ENCODE peak calls at places on chromosomes 2 and 18, in eight cellular contexts. S is OCI-LY7, L is lower leg skin, W is cardiac fibroblast, M is psoas muscle, J is foreskin fibroblast, A is heart right ventricle, K is AG09309. R is an unnamed sample.

GRCh38 chr2:174788291-174788929 is 24.1 kb upstream of the CHRNA1 start:
- DNase-seq in S (peak; percentile 15), L (no peak), W (no peak), M (no peak), J (peak; percentile 77), A (no peak), K (no peak), R (no peak)

GRCh38 chr2:208820289-208820688 is 413.7 kb downstream of the PTH2R start:
- DNase-seq in S (peak; percentile 4), L (no peak), W (no peak), M (no peak), J (no peak), A (no peak), K (no peak), R (no peak)

GRCh38 chr2:40113997-40114396 is 334.9 kb upstream of the THUMPD2 start:
- DNase-seq in S (no peak), L (no peak), W (no peak), M (no peak), J (no peak), A (no peak), K (no peak), R (no peak)

GRCh38 chr2:161049571-161049970 is 110.7 kb upstream of the TANK start:
- DNase-seq in S (no peak), L (no peak), W (no peak), M (no peak), J (no peak), A (no peak), K (no peak), R (no peak)

GRCh38 chr2:233060500-233061006 is 411 bp downstream of the INPP5D start:
- DNase-seq in S (peak; percentile 42), L (no peak), W (no peak), M (no peak), J (no peak), A (no peak), K (no peak), R (no peak)

GRCh38 chr18:28637897-28638296 is 461.0 kb upstream of the CDH2 start:
- DNase-seq in S (no peak), L (no peak), W (peak; percentile 24), M (no peak), J (no peak), A (no peak), K (no peak), R (no peak)

GRCh38 chr2:27322301-27322765 is 564 bp downstream of the MPV17 start:
- DNase-seq in S (peak; percentile 48), L (no peak), W (peak; percentile 11), M (peak; percentile 70), J (no peak), A (no peak), K (no peak), R (no peak)

GRCh38 chr18:59141294-59142068 is 1.8 kb downstream of the SEC11C start:
- DNase-seq in S (peak; percentile 24), L (no peak), W (no peak), M (no peak), J (no peak), A (no peak), K (no peak), R (no peak)

GRCh38 chr2:240156026-240156390 is 15.6 kb upstream of the OTOS start:
- DNase-seq in S (no peak), L (no peak), W (no peak), M (peak; percentile 11), J (no peak), A (no peak), K (no peak), R (no peak)

GRCh38 chr2:15142069-15142689 is 419.0 kb downstream of the NBAS start:
- DNase-seq in S (peak; percentile 98), L (no peak), W (no peak), M (no peak), J (no peak), A (no peak), K (no peak), R (no peak)

GRCh38 chr18:45777393-45777792 is 48.1 kb upstream of the SIGLEC15 start:
- DNase-seq in S (no peak), L (no peak), W (peak; percentile 77), M (no peak), J (peak; percentile 89), A (no peak), K (peak; percentile 86), R (peak; percentile 84)

GRCh38 chr2:163401481-163401880 is 334.3 kb downstream of the FIGN start:
- DNase-seq in S (no peak), L (peak; percentile 31), W (peak; percentile 63), M (no peak), J (no peak), A (no peak), K (peak; percentile 7), R (no peak)

GRCh38 chr2:215161301-215161829 is 22.9 kb upstream of the ABCA12 start:
- DNase-seq in S (no peak), L (no peak), W (no peak), M (no peak), J (no peak), A (no peak), K (no peak), R (no peak)

GRCh38 chr2:204743368-204743960 is 198.2 kb downstream of the PARD3B start:
- DNase-seq in S (no peak), L (no peak), W (no peak), M (no peak), J (no peak), A (no peak), K (no peak), R (no peak)
- H3K4me3 ChIP-seq in S (no peak overlapping the region), L (no peak overlapping the region), W (no peak overlapping the region), M (no peak overlapping the region), J (no peak overlapping the region), A (no peak overlapping the region), K (no peak overlapping the region), R (no peak overlapping the region)

DNA sequence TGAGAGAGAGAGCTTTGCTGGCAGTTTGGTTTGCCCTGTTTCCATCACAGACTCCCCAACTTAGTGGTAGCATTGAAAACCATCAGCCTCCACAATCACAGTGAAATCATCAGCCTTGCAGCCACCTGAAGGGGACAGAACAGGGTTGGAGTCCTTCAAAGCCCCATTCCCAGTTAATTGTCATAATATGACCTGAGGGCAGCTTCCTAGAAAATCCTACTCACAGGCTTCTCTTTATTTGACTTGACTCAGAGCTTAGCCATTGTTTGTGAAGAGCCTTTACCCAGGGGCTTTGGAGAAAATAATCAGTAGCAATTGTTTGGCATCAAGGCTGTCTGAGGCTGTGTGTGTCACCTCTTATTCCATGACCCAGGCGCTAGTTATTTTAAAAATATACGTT is 308.7 kb downstream of the CBLN2 start:
- DNase-seq in S (no peak), L (no peak), W (no peak), M (no peak), J (no peak), A (no peak), K (no peak), R (no peak)
- TF ChIP-seq CTCF in S (no peak), L (no peak), W (no peak), M (no peak), J (no peak), A (no peak), K (no peak), R (no peak)

GRCh38 chr2:100321881-100322820 is at the start of gene LONRF2:
- DNase-seq in S (no peak), L (no peak), W (peak; percentile 11), M (peak; percentile 60), J (no peak), A (peak; percentile 45), K (no peak), R (no peak)
- H3K4me3 ChIP-seq in S (no peak within 1 kb of the TSS), L (peak within 1 kb of the TSS; percentile 25), W (no peak within 1 kb of the TSS), M (peak within 1 kb of the TSS; percentile 75), J (no peak within 1 kb of the TSS), A (peak within 1 kb of the TSS; percentile 61), K (peak within 1 kb of the TSS; percentile 10), R (peak within 1 kb of the TSS; percentile 35)

DNA sequence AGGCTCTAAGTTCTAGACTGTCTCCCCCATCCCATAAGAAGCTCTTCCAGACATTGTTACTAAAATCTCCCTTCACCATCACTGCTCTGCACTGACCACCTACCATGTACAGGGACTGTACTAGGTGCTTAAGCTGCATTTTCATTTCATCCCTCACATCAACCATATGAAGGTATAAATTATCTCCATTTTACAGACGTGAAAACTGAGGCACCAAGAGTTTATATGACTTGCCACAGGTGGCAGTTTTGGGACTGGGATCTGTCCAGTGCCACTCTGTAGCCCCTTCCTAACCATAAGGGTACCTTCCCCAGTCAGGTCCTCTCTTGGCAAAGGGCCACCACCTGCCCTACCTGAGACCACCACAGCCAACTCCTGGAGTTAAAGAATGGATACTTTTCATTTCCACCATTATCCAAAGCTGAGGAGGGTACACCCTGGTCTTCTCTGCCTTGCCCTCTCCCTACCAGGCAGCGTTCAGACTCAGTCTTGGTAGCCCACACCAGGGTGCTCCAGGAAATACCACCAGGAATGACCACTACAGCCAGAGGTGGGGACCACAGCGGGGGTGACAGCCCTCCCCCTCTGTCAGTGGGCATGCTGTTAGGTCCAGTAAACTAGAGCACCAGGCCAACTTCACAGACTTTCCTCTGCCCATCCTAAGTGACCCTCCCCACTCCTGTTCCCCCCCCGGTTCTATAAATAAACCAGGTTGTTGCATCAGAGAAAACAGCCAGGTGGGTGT is 2.8 kb downstream of the RAB11FIP5 start:
- DNase-seq in S (no peak), L (no peak), W (no peak), M (no peak), J (no peak), A (no peak), K (no peak), R (no peak)
- TF ChIP-seq CTCF in S (no peak), L (no peak), W (no peak), M (no peak), J (no peak), A (no peak), K (no peak), R (no peak)

GRCh38 chr2:72603481-72603880 is 222.4 kb downstream of the EXOC6B start:
- DNase-seq in S (no peak), L (no peak), W (peak; percentile 21), M (no peak), J (no peak), A (no peak), K (no peak), R (no peak)
- H3K4me3 ChIP-seq in S (no peak overlapping the region), L (no peak overlapping the region), W (no peak overlapping the region), M (no peak overlapping the region), J (no peak overlapping the region), A (no peak overlapping the region), K (no peak overlapping the region), R (no peak overlapping the region)

GRCh38 chr18:55997156-55997561 is 409.2 kb upstream of the TCF4 start:
- DNase-seq in S (no peak), L (no peak), W (peak; percentile 19), M (no peak), J (no peak), A (no peak), K (no peak), R (no peak)
- TF ChIP-seq CTCF in S (no peak), L (no peak), W (peak; percentile 17), M (no peak), J (peak; percentile 4), A (no peak), K (peak; percentile 10), R (no peak)

DNA sequence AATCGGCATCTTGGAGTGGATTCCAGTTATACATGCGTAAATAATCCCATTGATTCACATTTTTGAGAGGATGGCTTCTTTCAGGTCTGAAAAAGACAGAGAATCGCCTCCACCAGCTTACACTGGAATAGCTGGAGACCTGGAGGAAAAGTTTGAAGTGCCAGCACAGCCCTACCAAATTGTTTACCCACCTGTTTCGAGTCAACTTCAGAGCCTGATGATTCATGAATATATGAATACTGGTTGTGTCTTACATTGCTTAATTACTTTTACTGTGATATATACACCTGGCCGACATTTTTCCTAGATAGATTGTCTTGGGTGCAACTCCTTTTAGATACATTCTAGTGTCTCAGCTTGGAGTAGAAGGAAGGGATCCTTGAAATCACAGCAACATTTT is 335 bp upstream of the NCKAP5 start:
- DNase-seq in S (no peak), L (no peak), W (no peak), M (no peak), J (no peak), A (no peak), K (no peak), R (no peak)
- H3K4me3 ChIP-seq in S (no peak overlapping the region), L (no peak overlapping the region), W (peak overlapping the region; percentile 48), M (peak overlapping the region; percentile 43), J (peak overlapping the region; percentile 27), A (peak overlapping the region; percentile 45), K (no peak overlapping the region), R (peak overlapping the region; percentile 52)

R was measured in AG04449.